ENCODE peak calls at places on chromosomes 12 and 14, in eight cellular contexts. M is K562, Z is SK-N-SH, R is stomach, I is sigmoid colon, O is HCT116, W is endothelial cell of umbilical vein, T is prostate gland. E is an unnamed sample.

GRCh38 chr14:104103061-104104005 is 17.8 kb downstream of the ASPG start:
- DNase-seq in Z (no peak), T (no peak), R (no peak), I (no peak), W (no peak), M (no peak), O (no peak), E (peak; percentile 71)

GRCh38 chr12:94458882-94459772 is 540 bp downstream of the CEP83 start:
- DNase-seq in O (peak; percentile 24), Z (peak; percentile 25), T (no peak), I (no peak), R (no peak), W (no peak), M (no peak), E (no peak)

GRCh38 chr12:6285063-6285477 is 25.4 kb upstream of the PLEKHG6 start:
- DNase-seq in T (peak; percentile 58), W (peak; percentile 76), O (no peak), I (peak; percentile 83), R (peak; percentile 69), M (peak; percentile 76), Z (peak; percentile 91), E (peak; percentile 84)

GRCh38 chr12:66354291-66354690 is 52.0 kb downstream of the HELB start:
- DNase-seq in Z (no peak), O (no peak), I (no peak), M (no peak), R (no peak), W (no peak), T (no peak), E (no peak)

GRCh38 chr14:94598816-94599655 is 13.2 kb upstream of the SERPINA3 start:
- DNase-seq in O (peak; percentile 96), Z (no peak), I (peak; percentile 93), M (no peak), R (peak; percentile 71), T (peak; percentile 92), W (peak; percentile 77), E (no peak)

GRCh38 chr12:6962285-6963015 is 8.0 kb downstream of the PHB2 start:
- DNase-seq in O (no peak), I (peak; percentile 64), Z (peak; percentile 35), W (no peak), R (peak; percentile 86), T (peak; percentile 51), M (peak; percentile 29), E (peak; percentile 84)

GRCh38 chr12:99605-100004 is 33.0 kb downstream of the IQSEC3 start:
- DNase-seq in I (peak; percentile 21), W (no peak), M (no peak), O (no peak), T (no peak), Z (no peak), R (no peak), E (no peak)

GRCh38 chr14:36747411-36748184 is 85.9 kb downstream of the PAX9 start:
- DNase-seq in M (peak; percentile 15), R (no peak), T (no peak), W (peak; percentile 14), Z (peak; percentile 5), O (no peak), I (no peak), E (no peak)

GRCh38 chr14:60945984-60946383 is 34.9 kb downstream of the TRMT5 start:
- DNase-seq in O (no peak), T (no peak), W (no peak), Z (no peak), M (no peak), R (no peak), I (no peak), E (no peak)

GRCh38 chr12:115012861-115013667 is 329.1 kb upstream of the TBX3 start:
- DNase-seq in Z (peak; percentile 81), I (no peak), M (no peak), R (no peak), T (no peak), W (no peak), O (no peak), E (no peak)

GRCh38 chr14:100623557-100623956 is 36.3 kb upstream of the BEGAIN start:
- DNase-seq in I (no peak), O (no peak), W (no peak), Z (no peak), M (no peak), R (no peak), T (no peak), E (no peak)

GRCh38 chr14:69464829-69465228 is 19.7 kb upstream of the PLEKHD1 start:
- DNase-seq in I (no peak), T (no peak), O (no peak), Z (peak; percentile 17), W (peak; percentile 94), R (no peak), M (no peak), E (no peak)

GRCh38 chr14:101878222-101879211 is 85.9 kb upstream of the DYNC1H1 start:
- DNase-seq in R (peak; percentile 37), T (no peak), W (no peak), M (no peak), O (no peak), I (peak; percentile 62), Z (no peak), E (peak; percentile 70)

GRCh38 chr12:47781479-47782371 is 8.7 kb downstream of the SLC48A1 start:
- DNase-seq in Z (no peak), T (peak; percentile 88), W (no peak), M (no peak), R (no peak), I (no peak), O (no peak), E (peak; percentile 76)

GRCh38 chr14:85444685-85445084 is 85.3 kb upstream of the FLRT2 start:
- DNase-seq in M (no peak), T (no peak), R (no peak), Z (peak; percentile 6), I (no peak), W (no peak), O (no peak), E (no peak)
- H3K9me3 ChIP-seq in M (no peaks in the 10 kb centered on the region), T (no peaks in the 10 kb centered on the region), R (no peaks in the 10 kb centered on the region), Z (no peaks in the 10 kb centered on the region), I (no peaks in the 10 kb centered on the region), W (no peaks in the 10 kb centered on the region), O (peaks cover 24% of the 10 kb centered on the region), E (no peaks in the 10 kb centered on the region)

DNA sequence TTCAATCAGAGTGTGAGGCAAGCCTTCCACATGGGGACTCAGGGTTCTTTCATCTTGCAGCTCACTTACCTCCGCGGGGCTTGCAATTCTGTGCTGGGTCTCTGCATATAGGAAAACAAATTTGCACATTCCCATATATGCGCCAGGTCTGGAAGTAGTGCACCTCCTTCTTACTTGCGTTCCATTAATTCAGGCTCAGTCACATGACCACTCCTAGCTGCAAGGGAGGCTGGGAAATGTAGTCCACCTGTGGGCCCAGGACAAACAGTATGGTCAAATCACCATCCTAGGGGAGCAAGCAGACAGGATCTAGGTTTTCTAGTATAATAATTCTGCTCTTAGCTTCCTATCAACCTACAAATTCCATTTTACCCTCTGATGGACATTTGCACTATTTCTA is 160.4 kb downstream of the AACS start:
- DNase-seq in M (no peak), W (no peak), R (no peak), I (no peak), T (no peak), Z (no peak), O (no peak), E (no peak)
- H3K27me3 ChIP-seq in M (peaks cover 6% of the 10 kb centered on the region), W (no peaks in the 10 kb centered on the region), R (peaks cover 4% of the 10 kb centered on the region), I (no peaks in the 10 kb centered on the region), T (no peaks in the 10 kb centered on the region), Z (no peaks in the 10 kb centered on the region), O (no peaks in the 10 kb centered on the region), E (no peaks in the 10 kb centered on the region)

GRCh38 chr12:109567967-109568366 is 5.3 kb downstream of the MMAB start:
- DNase-seq in R (no peak), T (no peak), I (no peak), W (no peak), O (no peak), M (no peak), Z (no peak), E (no peak)
- TF ChIP-seq POLR2AphosphoS5 in R (no peak), T (no peak), I (no peak), W (no peak), O (no peak), M (no peak), Z (no peak), E (no peak)

DNA sequence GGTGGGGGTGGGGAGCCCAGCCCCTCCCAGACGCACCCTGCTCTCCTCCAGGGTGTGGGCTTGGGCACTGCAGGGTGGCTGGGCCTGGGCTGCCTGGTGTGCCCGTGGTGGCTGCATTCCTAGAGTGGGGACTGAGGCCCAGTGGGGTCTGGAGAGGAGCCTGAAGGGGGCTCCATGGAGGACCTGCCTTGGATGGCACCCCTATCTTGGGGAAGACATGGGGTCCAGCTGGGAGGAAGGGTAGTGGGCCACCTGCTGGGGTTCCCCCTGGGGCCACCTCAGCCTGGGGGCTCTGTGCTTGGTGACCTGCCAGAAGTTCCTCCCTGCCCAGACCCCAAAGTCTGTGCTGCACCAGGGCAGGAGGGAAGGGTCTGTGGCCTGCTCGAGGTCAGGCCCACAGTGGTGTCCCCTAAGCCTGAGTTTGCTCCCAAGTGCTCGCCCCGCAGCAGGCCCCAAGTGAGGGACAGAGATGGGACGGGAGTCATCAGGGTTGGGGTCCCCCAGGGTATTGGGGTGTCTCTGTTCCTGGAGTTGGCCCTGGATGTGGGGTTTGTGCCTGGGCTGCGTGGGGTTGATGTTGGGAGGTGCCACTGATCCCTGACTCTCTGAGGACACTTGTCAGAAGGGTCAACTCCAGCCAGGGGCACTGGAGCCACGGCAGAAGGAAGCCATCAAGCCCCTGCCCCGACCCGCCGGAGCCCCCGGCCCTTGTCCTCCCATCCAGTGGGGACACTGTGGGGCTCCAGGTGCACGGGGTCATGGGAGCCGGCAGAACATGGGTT is 382.9 kb downstream of the TMEM121 start:
- DNase-seq in O (no peak), R (no peak), M (no peak), T (no peak), W (no peak), Z (no peak), I (no peak), E (peak; percentile 64)
- H3K9me3 ChIP-seq in O (no peaks in the 10 kb centered on the region), R (no peaks in the 10 kb centered on the region), M (no peaks in the 10 kb centered on the region), T (no peaks in the 10 kb centered on the region), W (no peaks in the 10 kb centered on the region), Z (no peaks in the 10 kb centered on the region), I (no peaks in the 10 kb centered on the region), E (no peaks in the 10 kb centered on the region)

DNA sequence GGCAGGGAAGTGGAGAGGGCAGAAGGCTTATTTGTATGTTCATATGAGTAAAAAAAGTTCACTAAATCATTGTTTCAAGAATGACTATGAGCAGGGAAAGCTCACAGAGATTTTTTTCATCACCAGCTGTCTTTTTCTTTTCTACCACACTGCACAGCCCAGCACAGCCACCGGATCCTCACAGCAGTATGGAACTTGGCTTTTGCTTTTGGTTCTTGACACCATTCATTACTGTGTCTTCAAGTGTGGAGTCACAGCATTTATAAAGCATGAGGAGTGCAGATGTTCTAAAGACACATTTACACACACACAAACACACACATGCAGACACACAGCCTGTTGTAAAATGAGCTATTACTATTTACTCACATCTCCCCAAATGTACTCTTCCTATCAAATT is 60.6 kb downstream of the BTG1 start:
- DNase-seq in I (no peak), R (no peak), O (no peak), Z (no peak), W (no peak), T (no peak), M (no peak), E (no peak)
- H3K27me3 ChIP-seq in I (no peaks in the 10 kb centered on the region), R (no peaks in the 10 kb centered on the region), O (no peaks in the 10 kb centered on the region), Z (no peaks in the 10 kb centered on the region), W (no peaks in the 10 kb centered on the region), T (no peaks in the 10 kb centered on the region), M (no peaks in the 10 kb centered on the region), E (no peaks in the 10 kb centered on the region)

DNA sequence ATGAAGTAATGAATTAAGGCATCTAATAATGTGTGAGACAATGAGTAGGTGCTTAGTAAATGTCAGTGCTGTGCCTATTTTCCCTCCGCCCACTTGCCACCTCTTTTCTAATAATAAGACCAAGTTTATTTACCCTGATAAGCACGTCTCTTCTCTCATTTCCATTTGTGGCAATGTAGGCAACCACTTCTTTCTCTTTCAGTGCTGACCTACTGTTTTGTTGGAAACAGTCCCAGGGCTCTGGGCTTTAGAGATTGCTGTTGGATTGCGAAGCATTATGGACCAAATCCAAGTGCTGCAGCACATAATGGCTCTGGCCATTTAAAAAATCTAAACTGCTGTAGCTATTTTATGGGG is 141.3 kb upstream of the PLEKHG7 start:
- DNase-seq in M (no peak), O (no peak), R (peak; percentile 73), Z (no peak), T (no peak), I (peak; percentile 88), W (peak; percentile 72), E (no peak)
- TF ChIP-seq POLR2AphosphoS5 in M (no peak), O (no peak), R (peak; percentile 67), Z (no peak), T (peak; percentile 66), I (peak; percentile 27), W (no peak), E (peak; percentile 35)